ENCODE peak calls at places on chromosomes 1 and 21, in seven cellular contexts. K is stimulated activated CD4-positive, alpha-beta T cell treated with anti-CD3 and anti-CD28 coated beads, Interleukin-2, amount 100 ng/mL, for 24 hours; X is NCI-H1417 treated with DMSO at 0.1 percent for 48 hours; U is activated naive CD4-positive, alpha-beta T cell treated with anti-CD3 and anti-CD28 coated beads, Interleukin-2, amount 10 ng/mL, durations not matched to agents 7 days and 5 days; Z is cardiac muscle cell; C is anterior cingulate cortex; V is nephron progenitor cell. E is an unnamed sample.

GRCh38 chr1:237237721-237238120 is 195.7 kb downstream of the RYR2 start:
- DNase-seq in K (no peak), X (no peak), U (no peak), Z (no peak), C (no peak), V (no peak), E (no peak)

GRCh38 chr1:170730443-170730842 is 66.5 kb downstream of the PRRX1 start:
- DNase-seq in K (no peak), X (no peak), U (no peak), Z (peak; percentile 27), C (no peak), V (no peak), E (no peak)

GRCh38 chr1:177274687-177275211 is 104.0 kb downstream of the BRINP2 start:
- DNase-seq in K (no peak), X (no peak), U (no peak), Z (peak; percentile 87), C (no peak), V (no peak), E (no peak)

GRCh38 chr1:97721221-97721620 is 199.6 kb downstream of the DPYD start:
- DNase-seq in K (no peak), X (no peak), U (no peak), Z (no peak), C (no peak), V (no peak), E (no peak)

GRCh38 chr1:247243738-247244137 is 12.1 kb upstream of the VN1R5 start:
- DNase-seq in K (no peak), X (no peak), U (no peak), Z (no peak), C (no peak), V (no peak), E (no peak)

GRCh38 chr1:181910905-181911304 is 150.6 kb downstream of the ZNF648 start:
- DNase-seq in K (no peak), X (no peak), U (no peak), Z (no peak), C (no peak), V (no peak), E (no peak)

GRCh38 chr1:175218132-175218531 is 25.6 kb upstream of the KIAA0040 start:
- DNase-seq in K (no peak), X (no peak), U (no peak), Z (no peak), C (no peak), V (no peak), E (no peak)

GRCh38 chr21:41425954-41426655 is at the start of gene MX1:
- DNase-seq in K (peak; percentile 86), X (no peak), U (peak; percentile 96), Z (peak; percentile 61), C (peak; percentile 44), V (peak; percentile 44), E (peak; percentile 61)

GRCh38 chr1:197776348-197777082 is 1.2 kb upstream of the DENND1B start:
- DNase-seq in K (peak; percentile 47), X (no peak), U (peak; percentile 35), Z (peak; percentile 19), C (no peak), V (no peak), E (no peak)

GRCh38 chr1:209727785-209728184 is 23.1 kb downstream of the HSD11B1 start:
- DNase-seq in K (no peak), X (no peak), U (no peak), Z (no peak), C (no peak), V (no peak), E (no peak)

GRCh38 chr1:159091547-159092397 is 15.2 kb upstream of the AIM2 start:
- DNase-seq in K (no peak), X (no peak), U (no peak), Z (peak; percentile 80), C (no peak), V (no peak), E (no peak)

GRCh38 chr1:182084487-182085316 is 23.2 kb upstream of the ZNF648 start:
- DNase-seq in K (peak; percentile 85), X (peak; percentile 4), U (peak; percentile 90), Z (peak; percentile 80), C (peak; percentile 86), V (peak; percentile 92), E (peak; percentile 85)

GRCh38 chr1:44154049-44154448 is 12.6 kb upstream of the KLF18 start:
- DNase-seq in K (no peak), X (no peak), U (no peak), Z (no peak), C (no peak), V (no peak), E (no peak)

GRCh38 chr1:45503462-45504360 is 3.6 kb downstream of the MMACHC start:
- DNase-seq in K (no peak), X (no peak), U (no peak), Z (no peak), C (no peak), V (no peak), E (no peak)

GRCh38 chr1:206962269-206962668 is 8.0 kb downstream of the FCAMR start:
- DNase-seq in K (no peak), X (no peak), U (peak; percentile 37), Z (no peak), C (no peak), V (no peak), E (no peak)

GRCh38 chr1:61084560-61084991 is 2.2 kb downstream of the NFIA start:
- DNase-seq in K (no peak), X (no peak), U (no peak), Z (no peak), C (no peak), V (no peak), E (no peak)

GRCh38 chr1:29050141-29050540 is 73.6 kb downstream of the TMEM200B start:
- DNase-seq in K (no peak), X (no peak), U (no peak), Z (no peak), C (no peak), V (no peak), E (no peak)

GRCh38 chr1:1510912-1511532 is 940 bp upstream of the ATAD3A start:
- DNase-seq in K (no peak), X (no peak), U (peak; percentile 30), Z (peak; percentile 5), C (no peak), V (no peak), E (no peak)

GRCh38 chr21:23223882-23224281 is 2225.7 kb downstream of the NCAM2 start:
- DNase-seq in K (no peak), X (no peak), U (no peak), Z (no peak), C (no peak), V (no peak), E (no peak)

GRCh38 chr1:156870734-156871133 is 10.1 kb downstream of the NTRK1 start:
- DNase-seq in K (no peak), X (no peak), U (no peak), Z (peak; percentile 55), C (no peak), V (no peak), E (no peak)

GRCh38 chr21:39738566-39738965 is 6.4 kb upstream of the IGSF5 start:
- DNase-seq in K (no peak), X (no peak), U (no peak), Z (no peak), C (no peak), V (no peak), E (no peak)

GRCh38 chr21:14989359-14989758 is 75.4 kb downstream of the NRIP1 start:
- DNase-seq in K (no peak), X (no peak), U (no peak), Z (peak; percentile 81), C (no peak), V (no peak), E (no peak)

GRCh38 chr21:38917045-38917774 is 111.5 kb downstream of the ETS2 start:
- DNase-seq in K (no peak), X (peak; percentile 75), U (no peak), Z (no peak), C (no peak), V (no peak), E (no peak)

GRCh38 chr1:15038232-15039016 is 115.1 kb upstream of the TMEM51 start:
- DNase-seq in K (no peak), X (no peak), U (peak; percentile 44), Z (peak; percentile 22), C (no peak), V (no peak), E (no peak)

GRCh38 chr1:235947989-235948388 is 81.3 kb upstream of the LYST start:
- DNase-seq in K (no peak), X (no peak), U (no peak), Z (no peak), C (no peak), V (peak; percentile 13), E (no peak)

GRCh38 chr1:226580625-226581270 is 32.2 kb downstream of the STUM start:
- DNase-seq in K (no peak), X (no peak), U (no peak), Z (no peak), C (no peak), V (no peak), E (no peak)

GRCh38 chr1:207050428-207050767 is 610 bp downstream of the YOD1 start:
- DNase-seq in K (peak; percentile 37), X (no peak), U (peak; percentile 50), Z (no peak), C (no peak), V (no peak), E (no peak)

E was measured in frontal cortex.